ENCODE peak calls at places on chromosomes 2 and 18, in ten cellular contexts. X, B, V, F, U, T, N, S, J and A are unnamed samples.

GRCh38 chr2:188382107-188382506 is 90.4 kb downstream of the GULP1 start:
- DNase-seq in X (no peak), B (no peak), V (no peak), F (no peak), U (no peak), T (no peak), N (no peak), S (no peak), J (no peak), A (no peak)

GRCh38 chr2:73176205-73176880 is 26.0 kb upstream of the NOTO start:
- DNase-seq in X (no peak), B (no peak), V (peak), F (no peak), U (peak), T (peak), N (peak), S (peak), J (no peak), A (no peak)

GRCh38 chr18:23690505-23691068 is 1.3 kb downstream of the LAMA3 start:
- DNase-seq in X (no peak), B (no peak), V (no peak), F (no peak), U (no peak), T (no peak), N (no peak), S (no peak), J (peak), A (no peak)

GRCh38 chr18:48553236-48553635 is 14.4 kb downstream of the CTIF start:
- DNase-seq in X (no peak), B (no peak), V (no peak), F (no peak), U (no peak), T (no peak), N (no peak), S (no peak), J (no peak), A (no peak)

GRCh38 chr2:239276813-239277193 is 124.0 kb downstream of the HDAC4 start:
- DNase-seq in X (no peak), B (no peak), V (no peak), F (no peak), U (no peak), T (no peak), N (no peak), S (no peak), J (no peak), A (peak)

GRCh38 chr2:111165084-111165483 is 44.4 kb downstream of the BCL2L11 start:
- DNase-seq in X (no peak), B (no peak), V (no peak), F (no peak), U (no peak), T (no peak), N (no peak), S (no peak), J (peak), A (no peak)

GRCh38 chr2:235216901-235217300 is 265.1 kb downstream of the SH3BP4 start:
- DNase-seq in X (no peak), B (no peak), V (no peak), F (no peak), U (no peak), T (no peak), N (no peak), S (no peak), J (no peak), A (no peak)

GRCh38 chr2:102321954-102322719 is 10.8 kb downstream of the IL1RL1 start:
- DNase-seq in X (no peak), B (no peak), V (no peak), F (no peak), U (no peak), T (no peak), N (no peak), S (no peak), J (no peak), A (no peak)

GRCh38 chr18:46297621-46298020 is 193.4 kb downstream of the HAUS1 start:
- DNase-seq in X (no peak), B (no peak), V (no peak), F (no peak), U (no peak), T (no peak), N (no peak), S (no peak), J (no peak), A (no peak)

GRCh38 chr2:240502059-240502429 is 55.7 kb downstream of the ANKMY1 start:
- DNase-seq in X (no peak), B (no peak), V (no peak), F (no peak), U (no peak), T (no peak), N (no peak), S (no peak), J (no peak), A (peak)

GRCh38 chr2:240502430-240503121 is 55.2 kb downstream of the ANKMY1 start:
- DNase-seq in X (no peak), B (no peak), V (no peak), F (no peak), U (no peak), T (no peak), N (no peak), S (no peak), J (peak), A (peak)

GRCh38 chr2:240505946-240506345 is 51.8 kb downstream of the ANKMY1 start:
- DNase-seq in X (no peak), B (no peak), V (peak), F (no peak), U (no peak), T (no peak), N (no peak), S (no peak), J (peak), A (no peak)

GRCh38 chr2:240503375-240503774 is 54.4 kb downstream of the ANKMY1 start:
- DNase-seq in X (no peak), B (no peak), V (no peak), F (no peak), U (no peak), T (no peak), N (no peak), S (no peak), J (no peak), A (no peak)

DNA sequence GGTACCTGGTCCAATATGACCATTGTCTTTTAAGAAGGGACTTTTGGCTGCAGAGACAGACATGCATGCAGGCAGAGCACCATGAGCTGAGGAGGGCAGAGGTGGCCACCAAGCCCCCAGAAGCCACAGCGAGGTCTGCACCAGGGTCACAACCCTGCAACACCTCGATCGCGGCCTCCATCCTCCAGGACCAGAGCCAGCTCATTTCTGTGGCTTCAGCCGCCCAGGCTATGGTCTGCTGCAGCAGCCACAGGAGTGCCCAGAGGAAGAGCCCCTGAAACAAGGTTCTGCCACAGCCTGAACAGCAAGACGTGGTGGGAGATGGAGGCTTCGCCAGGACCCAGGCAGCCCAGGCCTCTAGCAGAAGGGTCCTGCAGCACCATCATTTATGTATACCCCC is 53.9 kb downstream of the ANKMY1 start:
- DNase-seq in X (no peak), B (no peak), V (no peak), F (no peak), U (no peak), T (no peak), N (no peak), S (no peak), J (peak), A (peak)
- H3K27ac ChIP-seq in X (no peak), B (no peak), V (no peak), F (no peak), U (no peak), T (no peak), N (no peak), S (no peak), J (no peak), A (no peak)

GRCh38 chr2:25293145-25293544 is 48.6 kb downstream of the DNMT3A start:
- DNase-seq in X (no peak), B (no peak), V (no peak), F (no peak), U (no peak), T (no peak), N (no peak), S (no peak), J (no peak), A (no peak)

GRCh38 chr2:25294573-25295462 is 46.9 kb downstream of the DNMT3A start:
- DNase-seq in X (no peak), B (no peak), V (peak), F (peak), U (peak), T (no peak), N (peak), S (no peak), J (peak), A (peak)

GRCh38 chr2:25292408-25292807 is 49.3 kb downstream of the DNMT3A start:
- DNase-seq in X (no peak), B (no peak), V (no peak), F (no peak), U (no peak), T (no peak), N (no peak), S (no peak), J (no peak), A (no peak)

GRCh38 chr2:25293958-25294513 is 47.7 kb downstream of the DNMT3A start:
- DNase-seq in X (no peak), B (no peak), V (no peak), F (no peak), U (no peak), T (no peak), N (no peak), S (no peak), J (no peak), A (peak)

GRCh38 chr2:25290811-25291510 is 50.8 kb downstream of the DNMT3A start:
- DNase-seq in X (no peak), B (no peak), V (peak), F (no peak), U (no peak), T (peak), N (no peak), S (no peak), J (peak), A (no peak)
- TF ChIP-seq EP300 in X (no peak), B (no peak), V (no peak), F (no peak), U (no peak), T (no peak), N (no peak), S (no peak), J (no peak), A (no peak)

GRCh38 chr2:101151141-101151858 is at the start of gene TBC1D8:
- DNase-seq in X (peak), B (no peak), V (peak), F (peak), U (peak), T (peak), N (peak), S (peak), J (peak), A (peak)

GRCh38 chr2:101150306-101151140 is 659 bp downstream of the TBC1D8 start:
- DNase-seq in X (no peak), B (no peak), V (peak), F (no peak), U (peak), T (peak), N (peak), S (no peak), J (peak), A (no peak)

GRCh38 chr2:101152195-101153076 is 1.3 kb upstream of the TBC1D8 start:
- DNase-seq in X (peak), B (no peak), V (no peak), F (peak), U (peak), T (no peak), N (peak), S (peak), J (peak), A (no peak)

GRCh38 chr2:101153077-101153707 is 2.0 kb upstream of the TBC1D8 start:
- DNase-seq in X (no peak), B (no peak), V (no peak), F (no peak), U (no peak), T (no peak), N (no peak), S (no peak), J (no peak), A (no peak)

DNA sequence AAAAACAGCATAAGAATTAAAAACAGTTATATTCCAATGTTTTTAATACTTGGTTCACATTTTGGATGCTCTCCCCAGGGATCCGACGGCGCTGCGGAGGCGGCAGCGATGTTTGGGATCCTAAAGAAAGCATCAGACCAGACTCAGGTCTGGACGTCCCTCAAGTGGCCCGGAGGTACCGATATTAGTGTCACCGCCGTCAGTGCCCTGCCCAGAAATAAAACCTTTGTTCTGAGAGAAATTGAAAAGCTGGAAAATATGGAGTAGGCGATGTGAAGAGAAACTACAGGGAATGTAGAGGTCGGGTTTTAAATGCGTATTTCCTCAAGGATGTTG is 645 bp upstream of the TBC1D8 start:
- DNase-seq in X (no peak), B (no peak), V (no peak), F (peak), U (no peak), T (no peak), N (peak), S (no peak), J (no peak), A (no peak)
- H3K27ac ChIP-seq in X (peak), B (no peak), V (peak), F (peak), U (peak), T (no peak), N (peak), S (peak), J (peak), A (peak)

GRCh38 chr2:237424544-237424943 is 10.6 kb upstream of the COL6A3 start:
- DNase-seq in X (no peak), B (no peak), V (no peak), F (no peak), U (no peak), T (no peak), N (no peak), S (no peak), J (no peak), A (no peak)
- TF ChIP-seq EP300 in X (no peak), B (no peak), V (no peak), F (no peak), U (no peak), T (no peak), N (no peak), S (no peak), J (no peak), A (no peak)

GRCh38 chr2:136130045-136130444 is 12.1 kb upstream of the CXCR4 start:
- DNase-seq in X (no peak), B (no peak), V (no peak), F (no peak), U (no peak), T (no peak), N (no peak), S (no peak), J (no peak), A (no peak)

GRCh38 chr2:136132840-136133570 is 15.1 kb upstream of the CXCR4 start:
- DNase-seq in X (no peak), B (no peak), V (no peak), F (no peak), U (no peak), T (no peak), N (no peak), S (no peak), J (no peak), A (no peak)

GRCh38 chr2:136131961-136132839 is 14.3 kb upstream of the CXCR4 start:
- DNase-seq in X (no peak), B (no peak), V (no peak), F (no peak), U (no peak), T (no peak), N (peak), S (no peak), J (no peak), A (no peak)

GRCh38 chr2:136130511-136130910 is 12.6 kb upstream of the CXCR4 start:
- DNase-seq in X (no peak), B (no peak), V (no peak), F (no peak), U (no peak), T (no peak), N (no peak), S (no peak), J (no peak), A (no peak)

GRCh38 chr2:136131484-136131960 is 13.6 kb upstream of the CXCR4 start:
- DNase-seq in X (no peak), B (no peak), V (no peak), F (no peak), U (no peak), T (no peak), N (no peak), S (no peak), J (no peak), A (no peak)
- H3K27ac ChIP-seq in X (no peak), B (no peak), V (no peak), F (no peak), U (no peak), T (no peak), N (peak), S (no peak), J (no peak), A (peak)

GRCh38 chr2:219433666-219434467 is 776 bp upstream of the SPEG start:
- DNase-seq in X (no peak), B (peak), V (peak), F (no peak), U (no peak), T (peak), N (peak), S (peak), J (peak), A (no peak)
- TF ChIP-seq EP300 in X (no peak), B (no peak), V (peak), F (no peak), U (no peak), T (no peak), N (peak), S (no peak), J (no peak), A (peak)

DNA sequence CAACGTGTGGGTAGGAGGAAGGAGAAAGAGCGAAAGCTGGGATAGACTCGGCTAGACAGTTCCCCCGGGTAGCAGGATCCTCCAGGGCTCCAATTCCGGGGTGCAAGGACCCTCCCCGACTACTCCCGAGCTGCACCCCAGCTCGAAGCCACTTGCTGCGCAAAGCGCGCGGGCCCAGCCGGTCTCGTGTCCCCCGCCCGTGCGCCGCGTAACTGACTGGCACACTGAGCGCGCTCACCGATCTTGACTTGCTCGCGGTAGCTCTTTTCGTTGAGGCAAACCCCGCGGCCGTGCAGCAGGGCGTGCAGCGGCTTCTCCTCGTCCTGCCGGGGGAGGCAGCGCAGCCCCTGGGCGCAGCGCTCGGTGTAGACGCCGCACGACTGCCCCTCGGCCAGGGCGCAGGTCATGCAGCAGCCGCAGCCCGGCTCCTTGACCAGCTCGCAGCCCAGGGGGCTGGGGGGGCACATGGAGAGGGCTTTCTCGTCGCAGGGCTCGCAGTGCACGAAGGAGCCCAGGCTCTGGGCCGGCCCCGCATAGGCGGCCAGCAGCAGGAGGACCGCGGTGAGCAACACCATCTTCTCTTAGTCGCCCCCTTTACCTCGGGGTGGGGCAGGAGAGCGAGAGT is 1.0 kb downstream of the IGFBP5 start:
- DNase-seq in X (peak), B (no peak), V (peak), F (no peak), U (peak), T (no peak), N (peak), S (no peak), J (peak), A (no peak)
- H3K27ac ChIP-seq in X (no peak), B (no peak), V (peak), F (peak), U (peak), T (no peak), N (peak), S (no peak), J (peak), A (peak)